ENCODE peak calls at places on chromosomes 11 and 22, in six cellular contexts. One of them, this sample, is unnamed.

GRCh38 chr11:114163231-114163631 is 103.7 kb downstream of the ZBTB16 start:
- DNase-seq in SK-N-SH: no peak
- DNase-seq in K562: no peak
- DNase-seq in HCT116: no peak
- DNase-seq in endothelial cell of umbilical vein: no peak
- DNase-seq in H1: no peak
- DNase-seq in this sample: no peak

GRCh38 chr11:112042161-112042960 is 17.2 kb downstream of the DLAT start:
- DNase-seq in SK-N-SH: no peak
- DNase-seq in K562: peak; percentile 32
- DNase-seq in HCT116: peak; percentile 64
- DNase-seq in endothelial cell of umbilical vein: peak; percentile 67
- DNase-seq in H1: no peak
- DNase-seq in this sample: no peak

GRCh38 chr11:97979741-97980140 is 1041.0 kb upstream of the CNTN5 start:
- DNase-seq in SK-N-SH: no peak
- DNase-seq in K562: no peak
- DNase-seq in HCT116: no peak
- DNase-seq in endothelial cell of umbilical vein: no peak
- DNase-seq in H1: no peak
- DNase-seq in this sample: no peak

GRCh38 chr11:30411383-30411782 is 88.5 kb downstream of the ARL14EP start:
- DNase-seq in SK-N-SH: no peak
- DNase-seq in K562: no peak
- DNase-seq in HCT116: no peak
- DNase-seq in endothelial cell of umbilical vein: no peak
- DNase-seq in H1: no peak
- DNase-seq in this sample: no peak

GRCh38 chr22:18947905-18948304 is 11.8 kb upstream of the PRODH start:
- DNase-seq in SK-N-SH: no peak
- DNase-seq in K562: no peak
- DNase-seq in HCT116: no peak
- DNase-seq in endothelial cell of umbilical vein: no peak
- DNase-seq in H1: no peak
- DNase-seq in this sample: no peak

GRCh38 chr11:69828971-69829344 is 9.7 kb upstream of the FGF3 start:
- DNase-seq in SK-N-SH: no peak
- DNase-seq in K562: no peak
- DNase-seq in HCT116: no peak
- DNase-seq in endothelial cell of umbilical vein: no peak
- DNase-seq in H1: no peak
- DNase-seq in this sample: no peak

GRCh38 chr11:110092577-110093406 is at the start of gene ZC3H12C:
- DNase-seq in SK-N-SH: peak; percentile 90
- DNase-seq in K562: peak; percentile 80
- DNase-seq in HCT116: peak; percentile 77
- DNase-seq in endothelial cell of umbilical vein: peak; percentile 89
- DNase-seq in H1: peak; percentile 72
- DNase-seq in this sample: no peak

GRCh38 chr11:46675288-46675851 is 25.0 kb downstream of the ARHGAP1 start:
- DNase-seq in SK-N-SH: no peak
- DNase-seq in K562: no peak
- DNase-seq in HCT116: no peak
- DNase-seq in endothelial cell of umbilical vein: no peak
- DNase-seq in H1: no peak
- DNase-seq in this sample: no peak

GRCh38 chr11:101881586-101881985 is 33.2 kb upstream of the CEP126 start:
- DNase-seq in SK-N-SH: no peak
- DNase-seq in K562: no peak
- DNase-seq in HCT116: no peak
- DNase-seq in endothelial cell of umbilical vein: no peak
- DNase-seq in H1: no peak
- DNase-seq in this sample: no peak

GRCh38 chr22:48488611-48489456 is 1338.8 kb downstream of the BRD1 start:
- DNase-seq in SK-N-SH: peak; percentile 54
- DNase-seq in K562: no peak
- DNase-seq in HCT116: no peak
- DNase-seq in endothelial cell of umbilical vein: no peak
- DNase-seq in H1: no peak
- DNase-seq in this sample: no peak

GRCh38 chr11:2818503-2818902 is 67.1 kb downstream of the CDKN1C start:
- DNase-seq in SK-N-SH: no peak
- DNase-seq in K562: no peak
- DNase-seq in HCT116: no peak
- DNase-seq in endothelial cell of umbilical vein: no peak
- DNase-seq in H1: no peak
- DNase-seq in this sample: no peak

GRCh38 chr11:1938343-1939005 is 8.7 kb upstream of the MRPL23 start:
- DNase-seq in SK-N-SH: peak; percentile 42
- DNase-seq in K562: no peak
- DNase-seq in HCT116: no peak
- DNase-seq in endothelial cell of umbilical vein: no peak
- DNase-seq in H1: no peak
- DNase-seq in this sample: no peak

GRCh38 chr11:88250566-88251080 is 75.4 kb upstream of the RAB38 start:
- DNase-seq in SK-N-SH: no peak
- DNase-seq in K562: no peak
- DNase-seq in HCT116: no peak
- DNase-seq in endothelial cell of umbilical vein: no peak
- DNase-seq in H1: no peak
- DNase-seq in this sample: no peak

GRCh38 chr11:86621854-86622253 is 50.6 kb downstream of the ME3 start:
- DNase-seq in SK-N-SH: no peak
- DNase-seq in K562: no peak
- DNase-seq in HCT116: no peak
- DNase-seq in endothelial cell of umbilical vein: no peak
- DNase-seq in H1: no peak
- DNase-seq in this sample: no peak

GRCh38 chr11:37786214-37786755 is 1188.2 kb upstream of the RAG2 start:
- DNase-seq in SK-N-SH: no peak
- DNase-seq in K562: no peak
- DNase-seq in HCT116: no peak
- DNase-seq in endothelial cell of umbilical vein: peak; percentile 56
- DNase-seq in H1: no peak
- DNase-seq in this sample: no peak

DNA sequence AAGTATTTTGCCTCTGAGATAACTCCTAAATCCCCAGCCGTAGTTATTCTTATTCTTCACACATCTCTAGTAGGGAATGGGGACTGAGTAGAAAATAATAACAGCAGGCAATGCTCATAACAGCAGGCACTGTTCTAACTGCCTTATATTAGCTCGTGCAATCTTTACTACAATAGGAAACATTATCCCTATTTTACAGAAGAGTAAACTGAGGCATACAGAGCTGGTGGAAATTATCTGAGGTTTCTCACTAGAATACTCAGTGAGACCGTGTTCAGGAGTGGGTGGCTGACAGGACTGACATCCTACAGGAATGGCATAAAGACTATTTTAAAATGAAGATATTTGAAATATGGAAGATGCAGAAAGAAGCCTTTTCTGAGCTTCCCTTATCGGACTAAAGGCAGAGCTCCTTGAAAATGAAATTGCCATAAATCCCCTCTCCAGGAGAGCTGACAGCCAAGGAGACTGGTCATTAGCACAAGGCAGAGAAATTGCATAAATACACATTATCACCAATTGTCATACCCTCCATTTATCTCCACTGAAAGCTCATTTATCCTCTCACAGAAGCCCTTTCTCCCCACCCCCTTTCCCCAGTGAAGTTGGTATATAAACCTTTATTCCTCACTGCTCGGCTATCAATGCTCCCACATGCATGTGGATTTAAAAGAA is 93.9 kb downstream of the RASSF10 start:
- DNase-seq in SK-N-SH: no peak
- DNase-seq in K562: peak; percentile 18
- DNase-seq in HCT116: no peak
- DNase-seq in endothelial cell of umbilical vein: no peak
- DNase-seq in H1: no peak
- DNase-seq in this sample: no peak
- H3K9ac ChIP-seq in SK-N-SH: no peak overlapping the region
- H3K9ac ChIP-seq in K562: no peak overlapping the region
- H3K9ac ChIP-seq in HCT116: no peak overlapping the region
- H3K9ac ChIP-seq in endothelial cell of umbilical vein: no peak overlapping the region
- H3K9ac ChIP-seq in H1: no peak overlapping the region
- H3K9ac ChIP-seq in this sample: no peak overlapping the region

DNA sequence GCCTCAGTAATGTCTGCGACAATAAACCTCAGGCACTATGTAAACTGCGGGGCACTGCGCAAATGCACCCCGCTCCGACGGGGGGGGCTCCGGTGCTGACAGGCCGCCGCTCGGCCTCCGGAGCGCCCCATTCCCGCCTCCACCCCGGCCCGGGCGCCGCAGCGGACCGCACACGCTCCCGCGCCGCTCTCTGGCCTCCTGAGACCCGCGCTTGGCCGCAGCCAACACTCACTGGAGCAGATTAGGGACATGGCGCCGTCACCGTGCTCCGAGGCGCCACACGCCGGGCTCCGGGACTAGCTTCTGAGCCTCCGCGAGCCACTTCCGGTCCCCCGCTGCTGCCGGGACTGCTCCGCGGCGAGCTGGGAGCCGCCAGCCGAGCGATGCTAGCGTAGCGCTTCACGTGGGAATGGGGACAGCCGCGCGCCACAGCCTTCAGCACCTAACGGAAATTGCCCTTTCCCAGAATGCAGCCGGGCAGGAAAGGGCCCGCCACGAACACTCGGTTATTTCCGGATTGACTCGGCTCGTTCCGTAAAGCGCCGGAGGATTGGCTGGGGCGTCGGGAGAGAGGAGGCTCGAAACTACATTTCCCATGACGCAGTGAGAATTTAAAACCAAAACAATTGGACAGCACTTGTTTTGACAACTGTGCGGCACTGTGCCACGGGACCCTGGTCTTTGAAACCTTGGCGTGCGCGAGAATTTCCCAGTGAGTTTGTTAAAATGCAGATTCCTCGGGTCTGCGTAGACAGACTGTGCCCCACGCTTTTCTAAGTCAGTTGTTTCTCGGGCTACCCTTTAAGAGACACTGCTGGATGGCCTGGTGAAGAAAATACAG is at the start of gene PRPF19:
- DNase-seq in SK-N-SH: peak; percentile 97
- DNase-seq in K562: peak; percentile 94
- DNase-seq in HCT116: peak; percentile 91
- DNase-seq in endothelial cell of umbilical vein: peak; percentile 99
- DNase-seq in H1: peak; percentile 74
- DNase-seq in this sample: peak; percentile 90
- TF ChIP-seq POLR2AphosphoS5 in SK-N-SH: peak; percentile 90
- TF ChIP-seq POLR2AphosphoS5 in K562: peak; percentile 88
- TF ChIP-seq POLR2AphosphoS5 in HCT116: peak; percentile 86
- TF ChIP-seq POLR2AphosphoS5 in endothelial cell of umbilical vein: peak; percentile 95
- TF ChIP-seq POLR2AphosphoS5 in H1: peak; percentile 80
- TF ChIP-seq POLR2AphosphoS5 in this sample: peak; percentile 96

DNA sequence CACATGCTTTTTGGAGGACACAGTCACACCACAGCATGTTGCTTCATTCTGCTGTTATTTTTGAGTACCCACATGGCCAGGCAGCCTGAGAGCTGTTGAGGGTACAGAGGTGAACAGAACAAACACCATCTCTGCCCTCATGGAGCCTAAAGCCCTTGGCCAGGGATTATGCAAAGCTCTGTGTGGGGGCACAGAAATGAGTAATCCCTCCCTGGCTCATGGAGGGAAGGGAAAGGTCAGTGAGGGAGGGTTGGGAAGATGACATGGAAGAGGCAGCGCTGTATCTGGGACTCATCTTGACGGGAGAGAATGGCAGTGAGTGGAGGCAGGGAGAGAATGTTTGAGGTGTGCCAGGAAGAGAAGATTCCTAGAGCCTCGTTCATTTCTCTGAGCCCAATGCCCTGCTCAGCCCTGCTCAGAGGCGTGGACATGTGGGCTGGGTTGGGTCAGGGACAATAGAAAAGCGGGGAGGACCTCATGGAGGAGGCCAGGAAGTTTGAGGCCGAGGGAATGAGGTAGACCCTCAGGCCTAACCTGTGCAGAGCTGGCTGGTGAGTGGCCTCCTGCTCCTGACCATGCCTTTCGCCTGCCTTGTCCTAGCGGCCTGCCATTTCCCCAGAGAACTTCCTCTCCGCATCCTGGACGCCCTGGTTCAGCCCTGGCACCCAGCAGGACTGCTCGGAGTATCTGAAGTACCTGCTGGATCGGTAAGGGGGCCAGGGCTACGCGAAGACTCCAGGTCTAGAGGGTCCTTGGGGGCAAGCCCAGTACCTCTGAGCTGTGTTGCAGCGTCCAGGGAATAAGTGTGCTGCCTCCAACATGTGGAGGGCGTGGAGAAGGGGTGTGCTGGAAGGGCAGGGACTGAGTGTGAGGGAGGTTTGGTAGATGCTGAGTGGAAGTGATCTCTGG is 19.8 kb downstream of the USP35 start:
- DNase-seq in SK-N-SH: no peak
- DNase-seq in K562: no peak
- DNase-seq in HCT116: no peak
- DNase-seq in endothelial cell of umbilical vein: no peak
- DNase-seq in H1: no peak
- DNase-seq in this sample: no peak
- H3K9ac ChIP-seq in SK-N-SH: no peak overlapping the region
- H3K9ac ChIP-seq in K562: peak overlapping the region; percentile 43
- H3K9ac ChIP-seq in HCT116: no peak overlapping the region
- H3K9ac ChIP-seq in endothelial cell of umbilical vein: no peak overlapping the region
- H3K9ac ChIP-seq in H1: no peak overlapping the region
- H3K9ac ChIP-seq in this sample: no peak overlapping the region

GRCh38 chr11:120196857-120197253 is 14.0 kb upstream of the OAF start:
- DNase-seq in SK-N-SH: no peak
- DNase-seq in K562: no peak
- DNase-seq in HCT116: no peak
- DNase-seq in endothelial cell of umbilical vein: no peak
- DNase-seq in H1: no peak
- DNase-seq in this sample: no peak

GRCh38 chr11:120198787-120199469 is 11.9 kb upstream of the OAF start:
- DNase-seq in SK-N-SH: no peak
- DNase-seq in K562: no peak
- DNase-seq in HCT116: no peak
- DNase-seq in endothelial cell of umbilical vein: no peak
- DNase-seq in H1: no peak
- DNase-seq in this sample: no peak

GRCh38 chr11:120197977-120198376 is 12.9 kb upstream of the OAF start:
- DNase-seq in SK-N-SH: peak; percentile 56
- DNase-seq in K562: no peak
- DNase-seq in HCT116: no peak
- DNase-seq in endothelial cell of umbilical vein: no peak
- DNase-seq in H1: no peak
- DNase-seq in this sample: no peak

GRCh38 chr11:120198403-120198786 is 12.4 kb upstream of the OAF start:
- DNase-seq in SK-N-SH: no peak
- DNase-seq in K562: no peak
- DNase-seq in HCT116: no peak
- DNase-seq in endothelial cell of umbilical vein: no peak
- DNase-seq in H1: no peak
- DNase-seq in this sample: no peak

DNA sequence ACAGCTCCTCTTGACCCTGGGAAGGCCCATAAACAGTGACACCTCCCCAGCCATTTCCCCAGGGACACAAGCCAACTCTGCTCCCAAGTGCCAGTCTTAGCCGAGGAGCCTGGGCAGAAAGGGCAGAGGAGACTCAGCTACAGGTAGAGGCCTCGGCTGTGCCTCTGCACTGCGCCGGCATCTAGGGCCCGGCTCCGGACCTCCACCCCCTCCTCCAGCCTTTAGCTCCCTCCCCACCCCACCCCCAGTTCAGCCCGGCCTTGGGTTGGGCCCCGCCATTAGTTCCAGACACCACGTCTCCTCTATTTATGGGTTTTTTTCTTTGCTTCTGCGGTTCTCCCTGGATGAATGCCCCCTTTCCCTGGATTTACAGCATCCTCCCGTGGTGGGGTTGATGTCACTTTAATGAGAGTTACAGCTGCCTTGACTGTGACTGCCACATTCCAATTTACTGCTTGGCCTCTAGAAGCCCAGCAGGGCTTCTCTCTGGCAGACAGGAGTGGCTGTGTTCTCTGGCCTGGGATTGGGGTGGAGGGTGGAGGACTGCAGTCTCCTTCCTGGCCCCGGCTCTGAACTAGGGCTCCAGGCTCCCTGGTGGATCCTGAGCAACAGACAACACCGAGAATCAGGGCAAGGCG is 13.5 kb upstream of the OAF start:
- DNase-seq in SK-N-SH: peak; percentile 62
- DNase-seq in K562: no peak
- DNase-seq in HCT116: no peak
- DNase-seq in endothelial cell of umbilical vein: no peak
- DNase-seq in H1: no peak
- DNase-seq in this sample: no peak
- TF ChIP-seq POLR2AphosphoS5 in SK-N-SH: no peak
- TF ChIP-seq POLR2AphosphoS5 in K562: no peak
- TF ChIP-seq POLR2AphosphoS5 in HCT116: no peak
- TF ChIP-seq POLR2AphosphoS5 in endothelial cell of umbilical vein: no peak
- TF ChIP-seq POLR2AphosphoS5 in H1: no peak
- TF ChIP-seq POLR2AphosphoS5 in this sample: no peak

This sample was measured in SK-N-MC.